ENCODE peak calls at places on chromosomes 12 and 14, in four cellular contexts. J, G, Q and I are unnamed samples.

GRCh38 chr12:84313326-84313675 is 599.3 kb downstream of the SLC6A15 start:
- DNase-seq in J (no peak), G (no peak), Q (peak), I (no peak)

GRCh38 chr12:6938353-6939186 is 5.0 kb upstream of the RNU7-1 start:
- DNase-seq in J (no peak), G (no peak), Q (no peak), I (no peak)

GRCh38 chr12:91139981-91140659 is 28.8 kb upstream of the LUM start:
- DNase-seq in J (no peak), G (no peak), Q (peak), I (no peak)

GRCh38 chr12:109385339-109386078 is 37.8 kb downstream of the MYO1H start:
- DNase-seq in J (no peak), G (peak), Q (peak), I (no peak)

GRCh38 chr12:54858562-54858961 is 4.2 kb downstream of the MUCL1 start:
- DNase-seq in J (no peak), G (no peak), Q (no peak), I (no peak)

GRCh38 chr14:91839754-91840153 is 27.6 kb downstream of the TC2N start:
- DNase-seq in J (no peak), G (no peak), Q (no peak), I (no peak)

GRCh38 chr12:124827588-124828184 is 36.0 kb downstream of the SCARB1 start:
- DNase-seq in J (no peak), G (no peak), Q (no peak), I (no peak)

GRCh38 chr12:71662861-71663560 is 637 bp downstream of the ZFC3H1 start:
- DNase-seq in J (peak), G (peak), Q (peak), I (peak)

GRCh38 chr14:64563696-64564095 is 13.9 kb downstream of the PPP1R36 start:
- DNase-seq in J (no peak), G (no peak), Q (no peak), I (no peak)

GRCh38 chr12:94769040-94769420 is 118.7 kb upstream of the TMCC3 start:
- DNase-seq in J (no peak), G (no peak), Q (no peak), I (no peak)

GRCh38 chr14:101557321-101557695 is 4.0 kb upstream of the DIO3 start:
- DNase-seq in J (no peak), G (no peak), Q (no peak), I (no peak)

GRCh38 chr12:54356951-54357356 is 7.3 kb downstream of the GPR84 start:
- DNase-seq in J (no peak), G (no peak), Q (no peak), I (no peak)

GRCh38 chr14:79661762-79662161 is 549.5 kb downstream of the DIO2 start:
- DNase-seq in J (no peak), G (no peak), Q (no peak), I (no peak)

GRCh38 chr12:66803972-66804371 is 125.1 kb upstream of the GRIP1 start:
- DNase-seq in J (no peak), G (peak), Q (no peak), I (no peak)

GRCh38 chr12:101795786-101796185 is 35.0 kb downstream of the GNPTAB start:
- DNase-seq in J (no peak), G (no peak), Q (no peak), I (no peak)

GRCh38 chr12:19410639-19411184 is 28.6 kb upstream of the AEBP2 start:
- DNase-seq in J (no peak), G (no peak), Q (no peak), I (no peak)

GRCh38 chr12:19402211-19402610 is 37.1 kb upstream of the AEBP2 start:
- DNase-seq in J (no peak), G (no peak), Q (no peak), I (no peak)

GRCh38 chr14:105486974-105487448 is 325 bp downstream of the CRIP1 start:
- DNase-seq in J (peak), G (no peak), Q (no peak), I (no peak)

GRCh38 chr14:54396493-54397335 is at the start of gene CDKN3:
- DNase-seq in J (peak), G (peak), Q (peak), I (peak)

GRCh38 chr14:53391631-53392030 is 238.5 kb upstream of the DDHD1 start:
- DNase-seq in J (no peak), G (no peak), Q (no peak), I (no peak)

GRCh38 chr14:89855961-89856360 is 98.6 kb downstream of the EFCAB11 start:
- DNase-seq in J (no peak), G (no peak), Q (peak), I (no peak)

GRCh38 chr12:65015850-65016249 is 105.3 kb downstream of the WIF1 start:
- DNase-seq in J (no peak), G (no peak), Q (no peak), I (no peak)

GRCh38 chr14:105526781-105527380 is 498 bp downstream of the TMEM121 start:
- DNase-seq in J (no peak), G (no peak), Q (no peak), I (no peak)

GRCh38 chr12:5997260-5997659 is 52.2 kb upstream of the ANO2 start:
- DNase-seq in J (no peak), G (no peak), Q (no peak), I (no peak)

GRCh38 chr12:84492381-84492883 is 420.2 kb downstream of the SLC6A15 start:
- DNase-seq in J (no peak), G (peak), Q (no peak), I (no peak)

GRCh38 chr14:103100281-103101121 is 6.0 kb downstream of the EXOC3L4 start:
- DNase-seq in J (no peak), G (no peak), Q (no peak), I (no peak)

GRCh38 chr12:121795029-121795977 is 1.8 kb upstream of the RHOF start:
- DNase-seq in J (peak), G (peak), Q (peak), I (no peak)

GRCh38 chr12:96501139-96501741 is 11.9 kb downstream of the CFAP54 start:
- DNase-seq in J (no peak), G (peak), Q (peak), I (no peak)

GRCh38 chr12:128727999-128728398 is 95.8 kb downstream of the SLC15A4 start:
- DNase-seq in J (no peak), G (no peak), Q (no peak), I (no peak)

GRCh38 chr14:77883479-77884238 is 83.8 kb downstream of the ADCK1 start:
- DNase-seq in J (peak), G (no peak), Q (peak), I (no peak)

GRCh38 chr12:76158518-76159321 is 74.2 kb upstream of the NAP1L1 start:
- DNase-seq in J (peak), G (peak), Q (peak), I (peak)

GRCh38 chr12:65602579-65603295 is 221.5 kb upstream of the HMGA2 start:
- DNase-seq in J (peak), G (peak), Q (peak), I (peak)

GRCh38 chr12:76890407-76891143 is 11.8 kb upstream of the CSRP2 start:
- DNase-seq in J (no peak), G (no peak), Q (no peak), I (no peak)

GRCh38 chr14:29926228-29926627 is 1.4 kb downstream of the PRKD1 start:
- DNase-seq in J (no peak), G (peak), Q (no peak), I (no peak)

GRCh38 chr12:130104596-130105253 is 57.5 kb upstream of the FZD10 start:
- DNase-seq in J (no peak), G (peak), Q (no peak), I (no peak)

GRCh38 chr14:61623927-61624326 is 71.4 kb upstream of the HIF1A start:
- DNase-seq in J (no peak), G (no peak), Q (no peak), I (no peak)